ENCODE peak calls at places on chromosome 1, in four cellular contexts. U is SK-N-SH, F is GM12878, M is K562. I is an unnamed sample.

GRCh38 chr1:159250817-159251216 is 46.1 kb downstream of the ACKR1 start:
- DNase-seq in U (no peak), F (no peak), M (no peak), I (no peak)

GRCh38 chr1:184771190-184771691 is 16.6 kb upstream of the EDEM3 start:
- DNase-seq in U (no peak), F (no peak), M (peak), I (no peak)

GRCh38 chr1:27564264-27564579 is 39.7 kb downstream of the AHDC1 start:
- DNase-seq in U (no peak), F (no peak), M (no peak), I (no peak)

GRCh38 chr1:8667869-8668595 is 149.4 kb downstream of the RERE start:
- DNase-seq in U (no peak), F (no peak), M (no peak), I (no peak)

GRCh38 chr1:154349121-154349520 is 23.8 kb downstream of the ATP8B2 start:
- DNase-seq in U (peak), F (no peak), M (no peak), I (no peak)

GRCh38 chr1:236425031-236425663 is 31.1 kb downstream of the EDARADD start:
- DNase-seq in U (no peak), F (peak), M (no peak), I (no peak)

GRCh38 chr1:59100975-59101374 is 195.9 kb upstream of the FGGY start:
- DNase-seq in U (no peak), F (no peak), M (no peak), I (no peak)

GRCh38 chr1:93585059-93585966 is 96.3 kb downstream of the BCAR3 start:
- DNase-seq in U (no peak), F (no peak), M (no peak), I (no peak)

GRCh38 chr1:115495603-115496002 is 146.2 kb upstream of the VANGL1 start:
- DNase-seq in U (no peak), F (no peak), M (no peak), I (no peak)

GRCh38 chr1:231139125-231139649 is 22.7 kb upstream of the TRIM67 start:
- DNase-seq in U (no peak), F (no peak), M (no peak), I (no peak)

GRCh38 chr1:84415386-84415785 is 17.1 kb downstream of the DNASE2B start:
- DNase-seq in U (no peak), F (no peak), M (no peak), I (no peak)

GRCh38 chr1:76285578-76286135 is 211.1 kb downstream of the ST6GALNAC3 start:
- DNase-seq in U (peak), F (no peak), M (no peak), I (no peak)

GRCh38 chr1:95021794-95022193 is 51.0 kb downstream of the ALG14 start:
- DNase-seq in U (no peak), F (no peak), M (no peak), I (no peak)

GRCh38 chr1:22870201-22870871 is 102.3 kb downstream of the LACTBL1 start:
- DNase-seq in U (peak), F (no peak), M (no peak), I (no peak)

GRCh38 chr1:74193908-74194307 is 4.1 kb downstream of the LRRIQ3 start:
- DNase-seq in U (no peak), F (no peak), M (no peak), I (no peak)

GRCh38 chr1:21059021-21059420 is 117.7 kb downstream of the EIF4G3 start:
- DNase-seq in U (no peak), F (no peak), M (no peak), I (no peak)

GRCh38 chr1:202765726-202766125 is 42.5 kb downstream of the KDM5B start:
- DNase-seq in U (no peak), F (no peak), M (no peak), I (no peak)

GRCh38 chr1:160658162-160658955 is 11.5 kb upstream of the SLAMF1 start:
- DNase-seq in U (no peak), F (no peak), M (peak), I (no peak)

GRCh38 chr1:203229471-203230178 is at the start of gene CHIT1:
- DNase-seq in U (no peak), F (no peak), M (no peak), I (no peak)

GRCh38 chr1:101199637-101199982 is 37.2 kb upstream of the S1PR1 start:
- DNase-seq in U (no peak), F (no peak), M (no peak), I (no peak)

GRCh38 chr1:101203812-101204540 is 32.8 kb upstream of the S1PR1 start:
- DNase-seq in U (peak), F (no peak), M (no peak), I (no peak)

GRCh38 chr1:101196668-101197067 is 40.2 kb upstream of the S1PR1 start:
- DNase-seq in U (no peak), F (no peak), M (no peak), I (no peak)

GRCh38 chr1:101198842-101199636 is 37.8 kb upstream of the S1PR1 start:
- DNase-seq in U (no peak), F (peak), M (no peak), I (no peak)

DNA sequence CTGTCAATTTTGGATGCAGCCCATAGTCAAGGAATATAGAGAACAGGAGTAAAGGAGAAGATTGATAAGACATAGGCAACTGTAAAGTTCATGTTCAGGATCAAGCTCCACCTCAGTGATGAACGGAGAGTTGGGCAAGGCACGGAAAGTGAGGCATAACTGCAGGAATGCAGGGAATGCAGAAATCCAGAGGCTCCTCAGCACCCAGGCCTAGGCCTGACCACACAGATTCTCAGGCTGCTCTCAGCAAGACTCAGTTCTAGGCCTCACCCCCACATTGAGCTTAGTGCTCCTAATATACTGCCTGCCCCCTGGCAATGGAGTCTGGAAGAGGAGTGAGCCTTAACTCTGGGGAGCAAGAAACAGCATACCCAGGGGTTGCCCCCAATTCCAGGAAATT is 36.3 kb upstream of the S1PR1 start:
- DNase-seq in U (no peak), F (no peak), M (no peak), I (no peak)
- TF ChIP-seq NRF1 in U (no peak), F (no peak), M (no peak), I (no peak)

GRCh38 chr1:77905603-77906002 is 17.2 kb downstream of the NEXN start:
- DNase-seq in U (no peak), F (no peak), M (no peak), I (no peak)

GRCh38 chr1:77900687-77901293 is 12.4 kb downstream of the NEXN start:
- DNase-seq in U (peak), F (peak), M (peak), I (peak)

GRCh38 chr1:77906146-77906545 is 17.7 kb downstream of the NEXN start:
- DNase-seq in U (no peak), F (no peak), M (no peak), I (no peak)

GRCh38 chr1:77906624-77907023 is 18.2 kb downstream of the NEXN start:
- DNase-seq in U (no peak), F (no peak), M (no peak), I (no peak)
- TF ChIP-seq NRF1 in U (no peak), F (no peak), M (no peak), I (no peak)

DNA sequence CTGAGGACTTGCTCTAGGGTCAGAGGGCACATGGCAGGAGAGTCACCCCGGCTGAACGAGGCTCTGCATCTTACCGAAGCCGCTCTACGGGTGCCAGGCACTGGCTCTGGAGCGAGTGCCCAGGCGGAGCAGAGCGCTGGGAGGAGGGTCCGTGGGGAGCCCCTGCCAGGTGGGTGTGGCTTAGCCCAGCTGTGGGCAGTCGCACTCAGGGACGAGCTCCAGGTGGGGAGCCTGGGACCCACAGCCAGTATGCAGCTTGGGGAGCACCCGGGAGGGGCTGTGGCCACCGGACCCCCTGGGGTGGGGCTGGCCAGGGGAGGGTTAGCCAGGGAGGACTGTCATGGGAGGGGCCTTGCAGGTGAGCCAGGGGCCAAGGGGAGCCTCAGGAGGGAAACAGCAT is 3.8 kb downstream of the AGRN start:
- DNase-seq in U (no peak), F (no peak), M (peak), I (no peak)
- TF ChIP-seq NRF1 in U (no peak), F (no peak), M (no peak), I (no peak)

DNA sequence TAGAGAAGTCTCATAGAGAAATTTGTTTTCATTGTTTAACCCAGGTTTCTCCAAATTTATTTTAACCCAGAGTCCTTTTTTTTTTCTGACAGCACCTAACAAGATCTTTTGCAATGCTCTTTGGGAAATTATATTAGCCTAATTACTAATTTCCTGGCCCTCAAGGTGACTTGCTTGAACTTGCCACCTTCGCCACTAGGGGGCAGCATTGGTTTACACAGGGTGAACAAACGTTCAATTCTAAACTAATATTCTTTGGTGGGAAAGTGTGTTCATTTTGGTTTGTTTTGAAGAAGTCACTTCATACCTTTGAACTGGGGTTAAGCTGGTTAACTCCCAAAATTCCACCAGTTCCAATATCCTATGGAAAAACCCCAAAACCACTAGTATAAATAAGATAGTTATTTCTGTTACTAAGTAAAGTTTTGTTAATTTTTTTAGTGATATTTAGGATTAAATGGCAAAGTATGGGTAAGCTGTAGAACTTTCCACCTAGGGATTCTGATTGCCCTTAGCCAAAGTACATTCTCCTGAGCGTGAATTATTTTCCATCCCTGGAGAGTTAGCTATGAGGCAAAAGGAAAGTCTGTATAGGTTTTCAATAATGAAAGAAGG is 13.0 kb downstream of the CCDC190 start:
- DNase-seq in U (peak), F (no peak), M (peak), I (peak)
- TF ChIP-seq NRF1 in U (no peak), F (no peak), M (no peak), I (no peak)

GRCh38 chr1:219810451-219810850 is 117.9 kb downstream of the SLC30A10 start:
- DNase-seq in U (no peak), F (no peak), M (no peak), I (no peak)
- TF ChIP-seq NRF1 in U (no peak), F (no peak), M (no peak), I (no peak)